ENCODE peak calls at places on chromosome 7, in seven cellular contexts. T, K, R, C, V, L and S are unnamed samples.

GRCh38 chr7:156975620-156976019 is 26.1 kb downstream of the NOM1 start:
- DNase-seq in K (no peak), R (no peak), T (no peak), C (no peak), V (no peak), L (no peak), S (no peak)

GRCh38 chr7:128741491-128741890 is 2.3 kb downstream of the CALU start:
- DNase-seq in K (no peak), L (no peak), V (no peak), T (no peak), R (no peak), C (no peak), S (no peak)

GRCh38 chr7:143181349-143181748 is 1.9 kb upstream of the TAS2R39 start:
- DNase-seq in T (no peak), C (no peak), R (no peak), K (no peak), V (no peak), L (no peak), S (no peak)

GRCh38 chr7:13352677-13353076 is 636.8 kb downstream of the ETV1 start:
- DNase-seq in T (no peak), K (no peak), C (no peak), R (no peak), L (peak; percentile 36), V (no peak), S (no peak)

GRCh38 chr7:46145412-46145811 is 224.3 kb upstream of the IGFBP3 start:
- DNase-seq in K (no peak), T (peak; percentile 100), V (peak; percentile 99), L (peak; percentile 92), C (no peak), R (peak; percentile 46), S (peak; percentile 58)

GRCh38 chr7:88664630-88665233 is 94.8 kb upstream of the ZNF804B start:
- DNase-seq in V (no peak), T (peak; percentile 84), K (no peak), R (no peak), L (peak; percentile 80), C (peak; percentile 4), S (peak; percentile 22)

GRCh38 chr7:22559829-22560489 is 60.0 kb upstream of the STEAP1B start:
- DNase-seq in K (peak; percentile 88), R (peak; percentile 47), C (peak; percentile 71), V (peak; percentile 86), T (peak; percentile 71), L (peak; percentile 94), S (peak; percentile 84)

GRCh38 chr7:155581954-155582353 is 35.6 kb upstream of the CNPY1 start:
- DNase-seq in T (no peak), V (no peak), C (no peak), K (no peak), R (no peak), L (no peak), S (no peak)

GRCh38 chr7:12016439-12016838 is 184.4 kb upstream of the THSD7A start:
- DNase-seq in R (no peak), C (no peak), L (no peak), V (no peak), T (no peak), K (no peak), S (no peak)

GRCh38 chr7:22127835-22128527 is 182.3 kb upstream of the CDCA7L start:
- DNase-seq in L (no peak), C (no peak), R (no peak), K (no peak), T (no peak), V (no peak), S (no peak)

GRCh38 chr7:88480901-88481300 is 174.2 kb upstream of the STEAP4 start:
- DNase-seq in V (no peak), K (no peak), L (no peak), C (no peak), T (peak; percentile 6), R (no peak), S (peak; percentile 12)

GRCh38 chr7:34191041-34191440 is 285.7 kb downstream of the BMPER start:
- DNase-seq in C (no peak), V (no peak), L (no peak), T (no peak), R (no peak), K (no peak), S (no peak)

GRCh38 chr7:129553861-129554530 is 51.7 kb downstream of the SMKR1 start:
- DNase-seq in K (peak; percentile 48), R (no peak), V (peak; percentile 64), C (no peak), L (no peak), T (peak; percentile 59), S (no peak)

GRCh38 chr7:159211540-159212182 is 67.0 kb upstream of the VIPR2 start:
- DNase-seq in R (no peak), K (no peak), C (no peak), L (no peak), T (no peak), V (no peak), S (no peak)

GRCh38 chr7:50182734-50183133 is 89.7 kb upstream of the ZPBP start:
- DNase-seq in R (no peak), C (no peak), V (no peak), L (peak; percentile 22), K (no peak), T (no peak), S (no peak)

GRCh38 chr7:4682621-4683042 is 537 bp downstream of the FOXK1 start:
- DNase-seq in L (peak; percentile 54), V (peak; percentile 47), T (peak; percentile 60), R (no peak), C (no peak), K (peak; percentile 76), S (peak; percentile 72)

GRCh38 chr7:75608451-75609122 is 116.5 kb downstream of the SPDYE5 start:
- DNase-seq in T (no peak), R (no peak), C (no peak), L (no peak), V (no peak), K (no peak), S (no peak)

GRCh38 chr7:139596626-139597025 is 73.1 kb downstream of the CLEC2L start:
- DNase-seq in V (no peak), K (no peak), C (no peak), R (no peak), T (no peak), L (no peak), S (no peak)

GRCh38 chr7:18320422-18320821 is 175.1 kb upstream of the HDAC9 start:
- DNase-seq in V (no peak), R (no peak), L (no peak), T (peak; percentile 4), C (no peak), K (no peak), S (no peak)
- H3K4me2 ChIP-seq in V (no peak overlapping the region), R (no peak overlapping the region), L (no peak overlapping the region), T (no peak overlapping the region), C (no peak overlapping the region), K (no peak overlapping the region), S (no peak overlapping the region)

DNA sequence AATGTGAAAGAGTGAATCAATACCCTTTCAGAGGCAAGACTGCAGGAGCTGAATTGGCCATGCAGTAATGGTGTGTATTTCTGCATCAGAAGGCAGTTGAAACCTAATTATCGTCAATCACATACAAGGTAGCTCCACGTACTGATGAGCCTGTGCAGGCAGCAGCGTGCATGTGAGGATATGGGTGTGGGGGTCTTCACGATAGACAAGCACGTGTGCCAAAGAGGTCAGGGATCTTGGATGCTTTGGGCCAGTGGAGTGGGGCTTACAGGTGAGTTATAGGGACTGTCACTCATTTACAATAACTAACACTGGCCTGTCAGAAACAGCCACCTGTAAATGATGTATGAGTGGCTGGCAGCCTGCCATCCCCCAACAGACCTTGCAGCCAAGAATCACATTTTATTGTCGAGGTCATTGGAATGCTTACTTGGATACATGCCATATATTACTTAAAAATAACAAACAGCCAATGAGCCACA is 210.9 kb downstream of the SKAP2 start:
- DNase-seq in L (no peak), K (no peak), R (no peak), T (no peak), V (no peak), C (no peak), S (peak; percentile 9)
- H3K27ac ChIP-seq in L (no peak overlapping the region), K (no peak overlapping the region), R (no peak overlapping the region), T (no peak overlapping the region), V (no peak overlapping the region), C (no peak overlapping the region), S (no peak overlapping the region)

GRCh38 chr7:36286241-36286640 is 103.4 kb upstream of the ANLN start:
- DNase-seq in T (no peak), V (no peak), R (no peak), L (no peak), K (no peak), C (no peak), S (no peak)

GRCh38 chr7:36283711-36284130 is 105.9 kb upstream of the ANLN start:
- DNase-seq in R (no peak), V (no peak), L (no peak), K (peak; percentile 37), C (no peak), T (no peak), S (no peak)

GRCh38 chr7:36285276-36285675 is 104.4 kb upstream of the ANLN start:
- DNase-seq in K (no peak), R (no peak), L (no peak), C (no peak), T (no peak), V (no peak), S (no peak)

GRCh38 chr7:36283171-36283570 is 106.5 kb upstream of the ANLN start:
- DNase-seq in C (no peak), L (no peak), V (no peak), K (no peak), R (no peak), T (no peak), S (no peak)

DNA sequence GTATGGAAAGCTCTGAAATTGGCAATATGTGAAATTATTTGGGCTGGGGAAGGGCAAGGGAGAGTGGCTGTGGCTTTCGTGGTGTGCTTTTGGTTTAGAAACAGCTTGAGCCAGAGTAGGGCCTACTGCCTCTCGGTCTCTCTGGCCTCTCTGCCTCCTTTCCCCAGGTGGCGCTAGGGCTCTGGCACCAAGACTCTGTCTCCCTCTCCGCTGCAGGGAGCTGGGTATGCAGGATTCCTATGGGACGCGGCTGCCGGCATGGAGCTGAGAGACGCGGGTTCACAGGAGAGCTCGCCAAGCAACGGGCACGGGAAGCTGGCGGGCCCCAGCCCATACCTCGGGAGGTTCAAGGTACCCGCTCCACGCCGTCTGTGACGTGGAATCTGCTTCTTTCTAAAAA is 105.2 kb upstream of the ANLN start:
- DNase-seq in V (no peak), L (peak; percentile 63), T (no peak), R (no peak), K (peak; percentile 18), C (no peak), S (no peak)
- H3K4me1 ChIP-seq in V (peaks cover 24% of the 10 kb centered on the region), L (peaks cover 50% of the 10 kb centered on the region), T (peaks cover 11% of the 10 kb centered on the region), R (peaks cover 11% of the 10 kb centered on the region), K (peaks cover 9% of the 10 kb centered on the region), C (peaks cover 41% of the 10 kb centered on the region), S (peaks cover 26% of the 10 kb centered on the region)

DNA sequence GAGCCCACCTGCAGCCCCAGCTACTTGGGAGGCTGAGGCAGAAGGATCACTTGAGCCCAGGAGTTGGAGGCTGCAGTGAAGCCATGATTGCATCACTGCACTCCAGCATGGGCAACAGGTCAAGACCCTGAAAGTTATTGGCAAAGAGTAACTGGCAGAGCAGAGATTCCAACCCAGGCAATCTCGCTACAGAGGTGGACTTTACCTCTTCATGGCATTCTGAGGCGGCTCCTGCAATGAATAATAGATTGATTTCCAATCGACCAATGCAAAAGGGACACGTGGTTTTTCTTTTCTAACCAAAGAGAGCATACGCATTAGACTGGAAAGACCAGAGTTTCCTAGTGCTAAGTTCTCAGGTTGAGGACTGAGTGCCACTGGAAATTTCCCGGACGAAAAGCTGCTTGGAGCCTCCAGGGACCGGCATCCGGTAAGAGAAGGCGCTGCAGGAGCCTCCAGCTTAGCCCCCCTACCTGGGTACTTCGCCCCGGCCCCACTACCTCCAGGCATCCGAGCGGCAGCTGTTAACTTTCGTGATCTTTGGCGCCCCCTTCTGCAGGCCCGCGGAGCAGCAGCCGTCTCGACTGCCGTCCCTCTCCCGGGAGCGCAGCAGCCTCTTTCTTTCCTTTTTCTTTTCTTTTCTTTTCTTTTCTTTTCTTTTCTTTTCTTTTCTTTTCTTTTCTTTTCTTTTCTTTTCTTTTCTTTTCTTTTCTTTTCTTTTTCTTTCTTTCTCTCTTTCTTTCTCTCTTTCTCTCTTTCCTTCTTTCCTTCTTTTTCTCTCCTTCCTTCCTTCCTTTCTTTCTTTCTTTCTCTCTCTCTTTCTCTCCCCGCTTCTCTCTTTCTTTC is 4.1 kb downstream of the MBLAC1 start:
- DNase-seq in C (no peak), R (peak; percentile 74), L (peak; percentile 97), K (peak; percentile 90), T (peak; percentile 22), V (peak; percentile 27), S (peak; percentile 87)
- H3K4me2 ChIP-seq in C (peak overlapping the region; percentile 84), R (no peak overlapping the region), L (peak overlapping the region; percentile 64), K (peak overlapping the region; percentile 60), T (peak overlapping the region; percentile 56), V (peak overlapping the region; percentile 65), S (peak overlapping the region; percentile 83)